ENCODE peak calls at places on chromosome 2, in four cellular contexts. K is natural killer cell, P is KBM-7, X is NCI-H146. R is an unnamed sample.

GRCh38 chr2:205245652-205246051 is 436.6 kb upstream of the NRP2 start:
- DNase-seq in K (no peak), P (no peak), X (no peak), R (no peak)

GRCh38 chr2:210522399-210522798 is 34.0 kb upstream of the CPS1 start:
- DNase-seq in K (no peak), P (no peak), X (no peak), R (no peak)

GRCh38 chr2:157743051-157743450 is 114.4 kb upstream of the ACVR1C start:
- DNase-seq in K (no peak), P (no peak), X (no peak), R (no peak)

GRCh38 chr2:221911316-221911715 is 339.2 kb upstream of the EPHA4 start:
- DNase-seq in K (no peak), P (no peak), X (no peak), R (no peak)

GRCh38 chr2:134189009-134189717 is 64.7 kb upstream of the MGAT5 start:
- DNase-seq in K (no peak), P (no peak), X (peak; percentile 63), R (no peak)

GRCh38 chr2:56448999-56449431 is 265.2 kb downstream of the CCDC85A start:
- DNase-seq in K (no peak), P (no peak), X (peak; percentile 2), R (no peak)

GRCh38 chr2:233081232-233081730 is 21.1 kb downstream of the INPP5D start:
- DNase-seq in K (no peak), P (no peak), X (no peak), R (no peak)

GRCh38 chr2:18614042-18614441 is 24.7 kb upstream of the NT5C1B start:
- DNase-seq in K (no peak), P (no peak), X (no peak), R (no peak)